ENCODE peak calls at places on chromosomes 6 and 20, in seven cellular contexts. One of them, this sample, is unnamed.

GRCh38 chr6:144683216-144684070 is 398.3 kb downstream of the UTRN start:
- DNase-seq in PC-3: no peak
- DNase-seq in OCI-LY7: no peak
- DNase-seq in MM.1S: no peak
- DNase-seq in neural progenitor cell: no peak
- DNase-seq in GM23248: peak
- DNase-seq in hepatocyte: no peak
- DNase-seq in this sample: no peak

GRCh38 chr6:129906515-129907077 is 45.5 kb upstream of the TMEM244 start:
- DNase-seq in OCI-LY7: no peak
- DNase-seq in GM23248: no peak
- DNase-seq in neural progenitor cell: no peak
- DNase-seq in MM.1S: no peak
- DNase-seq in PC-3: no peak
- DNase-seq in hepatocyte: no peak
- DNase-seq in this sample: no peak

GRCh38 chr6:7316658-7317533 is 3.9 kb upstream of the SSR1 start:
- DNase-seq in hepatocyte: no peak
- DNase-seq in OCI-LY7: no peak
- DNase-seq in MM.1S: no peak
- DNase-seq in GM23248: no peak
- DNase-seq in neural progenitor cell: no peak
- DNase-seq in PC-3: no peak
- DNase-seq in this sample: no peak

GRCh38 chr6:14396826-14397517 is 279.4 kb downstream of the CD83 start:
- DNase-seq in neural progenitor cell: peak
- DNase-seq in OCI-LY7: no peak
- DNase-seq in PC-3: peak
- DNase-seq in hepatocyte: no peak
- DNase-seq in GM23248: peak
- DNase-seq in MM.1S: no peak
- DNase-seq in this sample: no peak

GRCh38 chr6:7085911-7086310 is 21.9 kb upstream of the RREB1 start:
- DNase-seq in hepatocyte: no peak
- DNase-seq in neural progenitor cell: no peak
- DNase-seq in MM.1S: peak
- DNase-seq in PC-3: peak
- DNase-seq in OCI-LY7: no peak
- DNase-seq in GM23248: peak
- DNase-seq in this sample: peak

GRCh38 chr20:62627901-62628612 is 14.2 kb upstream of the SLCO4A1 start:
- DNase-seq in OCI-LY7: peak
- DNase-seq in neural progenitor cell: no peak
- DNase-seq in PC-3: peak
- DNase-seq in GM23248: peak
- DNase-seq in hepatocyte: no peak
- DNase-seq in MM.1S: no peak
- DNase-seq in this sample: no peak

GRCh38 chr20:17024513-17025105 is 202.2 kb upstream of the PCSK2 start:
- DNase-seq in OCI-LY7: no peak
- DNase-seq in neural progenitor cell: peak
- DNase-seq in GM23248: peak
- DNase-seq in PC-3: no peak
- DNase-seq in MM.1S: no peak
- DNase-seq in hepatocyte: peak
- DNase-seq in this sample: no peak

GRCh38 chr6:153092082-153093013 is 38.7 kb downstream of the RGS17 start:
- DNase-seq in neural progenitor cell: no peak
- DNase-seq in PC-3: peak
- DNase-seq in MM.1S: no peak
- DNase-seq in GM23248: peak
- DNase-seq in hepatocyte: no peak
- DNase-seq in OCI-LY7: no peak
- DNase-seq in this sample: no peak

GRCh38 chr6:157789861-157790260 is 33.2 kb upstream of the SNX9 start:
- DNase-seq in GM23248: no peak
- DNase-seq in OCI-LY7: no peak
- DNase-seq in neural progenitor cell: peak
- DNase-seq in MM.1S: no peak
- DNase-seq in PC-3: no peak
- DNase-seq in hepatocyte: no peak
- DNase-seq in this sample: no peak

GRCh38 chr6:3159805-3160781 is 2.7 kb upstream of the TUBB2A start:
- DNase-seq in hepatocyte: peak
- DNase-seq in MM.1S: no peak
- DNase-seq in neural progenitor cell: peak
- DNase-seq in PC-3: peak
- DNase-seq in OCI-LY7: peak
- DNase-seq in GM23248: no peak
- DNase-seq in this sample: no peak

GRCh38 chr20:32536861-32537656 is 48.1 kb downstream of the NOL4L start:
- DNase-seq in hepatocyte: peak
- DNase-seq in MM.1S: peak
- DNase-seq in neural progenitor cell: peak
- DNase-seq in GM23248: no peak
- DNase-seq in PC-3: peak
- DNase-seq in OCI-LY7: peak
- DNase-seq in this sample: peak

GRCh38 chr20:23417861-23418260 is 3.4 kb downstream of the NAPB start:
- DNase-seq in PC-3: no peak
- DNase-seq in hepatocyte: no peak
- DNase-seq in GM23248: no peak
- DNase-seq in neural progenitor cell: no peak
- DNase-seq in MM.1S: no peak
- DNase-seq in OCI-LY7: no peak
- DNase-seq in this sample: no peak

GRCh38 chr6:166488081-166488685 is 98.3 kb downstream of the RAMACL start:
- DNase-seq in OCI-LY7: no peak
- DNase-seq in neural progenitor cell: peak
- DNase-seq in PC-3: no peak
- DNase-seq in hepatocyte: no peak
- DNase-seq in MM.1S: peak
- DNase-seq in GM23248: peak
- DNase-seq in this sample: no peak

GRCh38 chr20:33677991-33678431 is 3.8 kb upstream of the NECAB3 start:
- DNase-seq in PC-3: no peak
- DNase-seq in MM.1S: peak
- DNase-seq in neural progenitor cell: no peak
- DNase-seq in OCI-LY7: no peak
- DNase-seq in hepatocyte: no peak
- DNase-seq in GM23248: no peak
- DNase-seq in this sample: no peak

GRCh38 chr6:16491666-16492322 is 253.4 kb downstream of the GMPR start:
- DNase-seq in GM23248: no peak
- DNase-seq in OCI-LY7: no peak
- DNase-seq in hepatocyte: peak
- DNase-seq in neural progenitor cell: no peak
- DNase-seq in PC-3: no peak
- DNase-seq in MM.1S: no peak
- DNase-seq in this sample: no peak

GRCh38 chr20:23146111-23146640 is 60.1 kb upstream of the CD93 start:
- DNase-seq in hepatocyte: no peak
- DNase-seq in GM23248: peak
- DNase-seq in OCI-LY7: no peak
- DNase-seq in neural progenitor cell: no peak
- DNase-seq in MM.1S: no peak
- DNase-seq in PC-3: no peak
- DNase-seq in this sample: no peak

GRCh38 chr6:136326038-136326561 is 36.5 kb upstream of the BCLAF1 start:
- DNase-seq in neural progenitor cell: no peak
- DNase-seq in MM.1S: no peak
- DNase-seq in OCI-LY7: peak
- DNase-seq in GM23248: peak
- DNase-seq in hepatocyte: peak
- DNase-seq in PC-3: no peak
- DNase-seq in this sample: peak

GRCh38 chr6:136612666-136613389 is 62.6 kb upstream of the MAP7 start:
- DNase-seq in MM.1S: no peak
- DNase-seq in PC-3: no peak
- DNase-seq in hepatocyte: no peak
- DNase-seq in GM23248: no peak
- DNase-seq in OCI-LY7: no peak
- DNase-seq in neural progenitor cell: no peak
- DNase-seq in this sample: no peak

GRCh38 chr20:4151342-4151741 is 136.0 kb upstream of the RNF24 start:
- DNase-seq in PC-3: no peak
- DNase-seq in GM23248: no peak
- DNase-seq in OCI-LY7: no peak
- DNase-seq in MM.1S: no peak
- DNase-seq in neural progenitor cell: no peak
- DNase-seq in hepatocyte: no peak
- DNase-seq in this sample: no peak

GRCh38 chr6:3337521-3338350 is 79.0 kb downstream of the PSMG4 start:
- DNase-seq in MM.1S: no peak
- DNase-seq in OCI-LY7: no peak
- DNase-seq in GM23248: peak
- DNase-seq in PC-3: peak
- DNase-seq in neural progenitor cell: no peak
- DNase-seq in hepatocyte: peak
- DNase-seq in this sample: no peak

GRCh38 chr20:58020656-58021454 is 207.6 kb downstream of the ANKRD60 start:
- DNase-seq in GM23248: peak
- DNase-seq in hepatocyte: no peak
- DNase-seq in PC-3: no peak
- DNase-seq in MM.1S: no peak
- DNase-seq in neural progenitor cell: no peak
- DNase-seq in OCI-LY7: no peak
- DNase-seq in this sample: peak

GRCh38 chr20:12837646-12838045 is 171.1 kb upstream of the SPTLC3 start:
- DNase-seq in PC-3: no peak
- DNase-seq in OCI-LY7: no peak
- DNase-seq in MM.1S: no peak
- DNase-seq in GM23248: no peak
- DNase-seq in hepatocyte: no peak
- DNase-seq in neural progenitor cell: no peak
- DNase-seq in this sample: no peak

GRCh38 chr6:89385156-89385667 is 26.9 kb downstream of the RRAGD start:
- DNase-seq in OCI-LY7: no peak
- DNase-seq in GM23248: peak
- DNase-seq in hepatocyte: no peak
- DNase-seq in neural progenitor cell: no peak
- DNase-seq in PC-3: peak
- DNase-seq in MM.1S: no peak
- DNase-seq in this sample: no peak

GRCh38 chr6:73293331-73293730 is 30.3 kb upstream of the KHDC1 start:
- DNase-seq in GM23248: no peak
- DNase-seq in PC-3: no peak
- DNase-seq in neural progenitor cell: no peak
- DNase-seq in MM.1S: no peak
- DNase-seq in hepatocyte: no peak
- DNase-seq in OCI-LY7: no peak
- DNase-seq in this sample: no peak

GRCh38 chr20:63831696-63832686 is 927 bp upstream of the ZBTB46 start:
- DNase-seq in MM.1S: no peak
- DNase-seq in OCI-LY7: no peak
- DNase-seq in neural progenitor cell: peak
- DNase-seq in GM23248: peak
- DNase-seq in PC-3: no peak
- DNase-seq in hepatocyte: peak
- DNase-seq in this sample: peak

GRCh38 chr6:148557796-148558457 is 188.9 kb upstream of the UST start:
- DNase-seq in neural progenitor cell: no peak
- DNase-seq in PC-3: no peak
- DNase-seq in MM.1S: no peak
- DNase-seq in hepatocyte: no peak
- DNase-seq in GM23248: peak
- DNase-seq in OCI-LY7: peak
- DNase-seq in this sample: no peak

GRCh38 chr6:167581637-167582036 is 245.1 kb upstream of the AFDN start:
- DNase-seq in PC-3: no peak
- DNase-seq in MM.1S: no peak
- DNase-seq in GM23248: no peak
- DNase-seq in OCI-LY7: no peak
- DNase-seq in neural progenitor cell: no peak
- DNase-seq in hepatocyte: no peak
- DNase-seq in this sample: no peak

GRCh38 chr20:47544240-47544639 is 42.6 kb downstream of the NCOA3 start:
- DNase-seq in MM.1S: no peak
- DNase-seq in PC-3: peak
- DNase-seq in GM23248: peak
- DNase-seq in OCI-LY7: no peak
- DNase-seq in hepatocyte: no peak
- DNase-seq in neural progenitor cell: no peak
- DNase-seq in this sample: no peak
- TF ChIP-seq EZH2phosphoT487 in MM.1S: no peak
- TF ChIP-seq EZH2phosphoT487 in PC-3: no peak
- TF ChIP-seq EZH2phosphoT487 in GM23248: no peak
- TF ChIP-seq EZH2phosphoT487 in OCI-LY7: no peak
- TF ChIP-seq EZH2phosphoT487 in hepatocyte: no peak
- TF ChIP-seq EZH2phosphoT487 in neural progenitor cell: no peak
- TF ChIP-seq EZH2phosphoT487 in this sample: no peak

GRCh38 chr6:23633986-23634385 is 492.0 kb upstream of the NRSN1 start:
- DNase-seq in neural progenitor cell: peak
- DNase-seq in MM.1S: no peak
- DNase-seq in hepatocyte: no peak
- DNase-seq in PC-3: no peak
- DNase-seq in OCI-LY7: no peak
- DNase-seq in GM23248: no peak
- DNase-seq in this sample: no peak
- TF ChIP-seq EZH2phosphoT487 in neural progenitor cell: no peak
- TF ChIP-seq EZH2phosphoT487 in MM.1S: no peak
- TF ChIP-seq EZH2phosphoT487 in hepatocyte: no peak
- TF ChIP-seq EZH2phosphoT487 in PC-3: no peak
- TF ChIP-seq EZH2phosphoT487 in OCI-LY7: no peak
- TF ChIP-seq EZH2phosphoT487 in GM23248: no peak
- TF ChIP-seq EZH2phosphoT487 in this sample: no peak

DNA sequence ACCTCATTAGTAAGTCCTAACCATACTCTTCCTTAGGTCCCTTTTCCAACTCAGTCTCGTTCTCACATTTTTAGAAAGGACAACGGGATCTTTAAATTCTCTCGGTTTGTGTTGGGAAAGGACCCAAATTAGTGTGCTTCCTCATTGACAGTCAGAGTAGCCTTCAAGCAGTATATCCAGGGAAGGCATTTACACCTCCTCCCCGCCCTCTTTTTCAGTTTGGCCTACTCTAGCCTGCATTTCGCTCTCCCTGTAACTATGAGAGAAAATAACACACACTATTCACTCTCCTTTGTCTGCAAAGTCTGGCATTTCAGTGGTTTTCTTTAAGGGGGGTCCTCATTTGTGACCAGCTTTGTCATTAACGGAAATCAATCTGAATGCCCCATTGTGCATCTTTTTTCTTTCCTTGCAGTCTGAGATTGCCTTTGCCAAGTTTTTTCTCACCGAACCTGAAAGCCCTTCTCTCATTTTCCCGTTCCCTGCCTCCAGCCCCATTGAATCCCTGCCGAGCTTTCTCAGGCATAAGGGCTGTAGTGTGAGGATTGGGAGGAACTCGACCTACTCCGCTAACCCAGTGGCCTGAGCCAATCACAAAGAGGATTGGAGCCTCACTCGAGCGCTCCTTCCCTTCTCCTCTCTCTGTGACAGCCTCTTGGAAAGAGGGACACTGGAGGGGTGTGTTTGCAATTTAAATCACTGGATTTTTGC is 400 bp upstream of the FABP7 start:
- DNase-seq in PC-3: no peak
- DNase-seq in MM.1S: no peak
- DNase-seq in neural progenitor cell: peak
- DNase-seq in OCI-LY7: no peak
- DNase-seq in GM23248: no peak
- DNase-seq in hepatocyte: no peak
- DNase-seq in this sample: no peak
- TF ChIP-seq EZH2phosphoT487 in PC-3: no peak
- TF ChIP-seq EZH2phosphoT487 in MM.1S: no peak
- TF ChIP-seq EZH2phosphoT487 in neural progenitor cell: no peak
- TF ChIP-seq EZH2phosphoT487 in OCI-LY7: no peak
- TF ChIP-seq EZH2phosphoT487 in GM23248: no peak
- TF ChIP-seq EZH2phosphoT487 in hepatocyte: no peak
- TF ChIP-seq EZH2phosphoT487 in this sample: no peak

GRCh38 chr6:21885532-21886089 is 292.1 kb downstream of the SOX4 start:
- DNase-seq in hepatocyte: peak
- DNase-seq in GM23248: peak
- DNase-seq in neural progenitor cell: peak
- DNase-seq in OCI-LY7: no peak
- DNase-seq in MM.1S: no peak
- DNase-seq in PC-3: peak
- DNase-seq in this sample: peak
- TF ChIP-seq EZH2phosphoT487 in hepatocyte: no peak
- TF ChIP-seq EZH2phosphoT487 in GM23248: no peak
- TF ChIP-seq EZH2phosphoT487 in neural progenitor cell: no peak
- TF ChIP-seq EZH2phosphoT487 in OCI-LY7: no peak
- TF ChIP-seq EZH2phosphoT487 in MM.1S: no peak
- TF ChIP-seq EZH2phosphoT487 in PC-3: no peak
- TF ChIP-seq EZH2phosphoT487 in this sample: no peak

This sample was measured in SK-N-SH.